ENCODE peak calls at places on chromosomes 13 and 19, in six cellular contexts. One of them, this sample, is unnamed.

GRCh38 chr13:27203854-27204253 is 32.2 kb upstream of the USP12 start:
- DNase-seq in glutamatergic neuron: no peak
- DNase-seq in RPMI8226: no peak
- DNase-seq in adrenal gland: no peak
- DNase-seq in HL-60: no peak
- DNase-seq in GF-D8: no peak
- DNase-seq in this sample: no peak

GRCh38 chr19:4993683-4994082 is 24.8 kb downstream of the KDM4B start:
- DNase-seq in glutamatergic neuron: no peak
- DNase-seq in RPMI8226: no peak
- DNase-seq in adrenal gland: no peak
- DNase-seq in HL-60: no peak
- DNase-seq in GF-D8: no peak
- DNase-seq in this sample: no peak

GRCh38 chr13:85142351-85142750 is 656.9 kb downstream of the SLITRK6 start:
- DNase-seq in glutamatergic neuron: no peak
- DNase-seq in RPMI8226: no peak
- DNase-seq in adrenal gland: no peak
- DNase-seq in HL-60: no peak
- DNase-seq in GF-D8: no peak
- DNase-seq in this sample: no peak

GRCh38 chr13:95038949-95039348 is 262.3 kb downstream of the ABCC4 start:
- DNase-seq in glutamatergic neuron: no peak
- DNase-seq in RPMI8226: no peak
- DNase-seq in adrenal gland: no peak
- DNase-seq in HL-60: no peak
- DNase-seq in GF-D8: no peak
- DNase-seq in this sample: no peak

GRCh38 chr13:73058741-73059459 is at the start of gene KLF5:
- DNase-seq in glutamatergic neuron: peak; percentile 97
- DNase-seq in RPMI8226: peak; percentile 95
- DNase-seq in adrenal gland: peak; percentile 93
- DNase-seq in HL-60: peak; percentile 97
- DNase-seq in GF-D8: peak; percentile 82
- DNase-seq in this sample: peak; percentile 88

GRCh38 chr13:110388141-110388943 is 81.3 kb downstream of the COL4A2 start:
- DNase-seq in glutamatergic neuron: no peak
- DNase-seq in RPMI8226: no peak
- DNase-seq in adrenal gland: no peak
- DNase-seq in HL-60: no peak
- DNase-seq in GF-D8: no peak
- DNase-seq in this sample: no peak

GRCh38 chr19:35030257-35031071 is at the start of gene SCN1B:
- DNase-seq in glutamatergic neuron: peak; percentile 82
- DNase-seq in RPMI8226: peak; percentile 42
- DNase-seq in adrenal gland: peak; percentile 75
- DNase-seq in HL-60: peak; percentile 33
- DNase-seq in GF-D8: no peak
- DNase-seq in this sample: peak; percentile 76

GRCh38 chr19:33883869-33884519 is 87.3 kb downstream of the KCTD15 start:
- DNase-seq in glutamatergic neuron: no peak
- DNase-seq in RPMI8226: no peak
- DNase-seq in adrenal gland: peak; percentile 16
- DNase-seq in HL-60: no peak
- DNase-seq in GF-D8: no peak
- DNase-seq in this sample: no peak

GRCh38 chr19:18672606-18673337 is 10.7 kb upstream of the CRTC1 start:
- DNase-seq in glutamatergic neuron: no peak
- DNase-seq in RPMI8226: no peak
- DNase-seq in adrenal gland: no peak
- DNase-seq in HL-60: no peak
- DNase-seq in GF-D8: no peak
- DNase-seq in this sample: no peak

GRCh38 chr19:16351133-16351809 is 26.6 kb downstream of the KLF2 start:
- DNase-seq in glutamatergic neuron: no peak
- DNase-seq in RPMI8226: no peak
- DNase-seq in adrenal gland: no peak
- DNase-seq in HL-60: no peak
- DNase-seq in GF-D8: no peak
- DNase-seq in this sample: no peak

This sample was measured in D721Med.